ENCODE peak calls at places on chromosome 13, in six cellular contexts. B is RWPE1; P is activated CD4-positive, alpha-beta T cell treated with anti-CD3 and anti-CD28 coated beads, Interleukin-2, amount 50 U/mL, for 24 hours; Q is T-helper 1 cell; U is SK-N-SH; D is cardiac muscle cell. C is an unnamed sample.

GRCh38 chr13:43023244-43023931 is at the start of gene DNAJC15:
- DNase-seq in B (no peak), P (peak), Q (peak), U (peak), D (no peak), C (peak)

GRCh38 chr13:46571189-46571901 is 18.4 kb downstream of the LRCH1 start:
- DNase-seq in B (no peak), P (no peak), Q (peak), U (no peak), D (no peak), C (no peak)

GRCh38 chr13:33537691-33538090 is 252.1 kb upstream of the STARD13 start:
- DNase-seq in B (no peak), P (no peak), Q (no peak), U (no peak), D (no peak), C (no peak)

GRCh38 chr13:20403826-20404225 is 121.8 kb downstream of the CRYL1 start:
- DNase-seq in B (no peak), P (no peak), Q (no peak), U (no peak), D (no peak), C (no peak)

GRCh38 chr13:42219051-42219450 is 52.9 kb upstream of the AKAP11 start:
- DNase-seq in B (no peak), P (no peak), Q (no peak), U (no peak), D (no peak), C (no peak)

GRCh38 chr13:98959775-98960325 is 18.0 kb downstream of the DOCK9 start:
- DNase-seq in B (no peak), P (no peak), Q (no peak), U (no peak), D (no peak), C (no peak)

GRCh38 chr13:20206836-20207235 is 14.1 kb upstream of the GJB2 start:
- DNase-seq in B (no peak), P (no peak), Q (no peak), U (no peak), D (no peak), C (no peak)

GRCh38 chr13:39306639-39307589 is 268.7 kb downstream of the NHLRC3 start:
- DNase-seq in B (no peak), P (peak), Q (peak), U (no peak), D (no peak), C (no peak)

GRCh38 chr13:69264362-69265334 is 843.0 kb upstream of the ATXN8OS start:
- DNase-seq in B (no peak), P (no peak), Q (no peak), U (no peak), D (no peak), C (no peak)

GRCh38 chr13:27183561-27184147 is 12.0 kb upstream of the USP12 start:
- DNase-seq in B (no peak), P (no peak), Q (no peak), U (no peak), D (no peak), C (no peak)

GRCh38 chr13:23547000-23547590 is 23.1 kb upstream of the TNFRSF19 start:
- DNase-seq in B (no peak), P (no peak), Q (no peak), U (no peak), D (no peak), C (no peak)

GRCh38 chr13:52016296-52016695 is 4.1 kb downstream of the ALG11 start:
- DNase-seq in B (no peak), P (no peak), Q (no peak), U (no peak), D (no peak), C (no peak)

GRCh38 chr13:39516140-39516539 is 86.9 kb downstream of the LHFPL6 start:
- DNase-seq in B (no peak), P (no peak), Q (no peak), U (peak), D (no peak), C (no peak)

GRCh38 chr13:26786651-26787295 is 26.2 kb upstream of the GPR12 start:
- DNase-seq in B (no peak), P (no peak), Q (no peak), U (no peak), D (no peak), C (no peak)

GRCh38 chr13:50410921-50411712 is 395.9 kb downstream of the KCNRG start:
- DNase-seq in B (peak), P (no peak), Q (no peak), U (no peak), D (peak), C (no peak)

GRCh38 chr13:113638806-113639205 is 19.2 kb downstream of the ATP4B start:
- DNase-seq in B (no peak), P (no peak), Q (no peak), U (no peak), D (no peak), C (no peak)

GRCh38 chr13:74128171-74128767 is 5.9 kb downstream of the KLF12 start:
- DNase-seq in B (no peak), P (no peak), Q (no peak), U (no peak), D (peak), C (no peak)

GRCh38 chr13:32638739-32639138 is 52.5 kb downstream of the PDS5B start:
- DNase-seq in B (no peak), P (no peak), Q (no peak), U (no peak), D (no peak), C (no peak)

GRCh38 chr13:36965767-36966166 is 33.4 kb downstream of the ALG5 start:
- DNase-seq in B (peak), P (no peak), Q (peak), U (no peak), D (no peak), C (no peak)

GRCh38 chr13:75550159-75550567 is 572 bp downstream of the UCHL3 start:
- DNase-seq in B (peak), P (peak), Q (peak), U (peak), D (peak), C (no peak)

GRCh38 chr13:48318714-48319457 is 15.3 kb downstream of the RB1 start:
- DNase-seq in B (no peak), P (no peak), Q (no peak), U (no peak), D (no peak), C (no peak)

GRCh38 chr13:113349050-113349449 is 14.9 kb downstream of the GRTP1 start:
- DNase-seq in B (no peak), P (no peak), Q (no peak), U (no peak), D (no peak), C (no peak)

GRCh38 chr13:39684531-39685137 is 29.2 kb downstream of the COG6 start:
- DNase-seq in B (peak), P (no peak), Q (peak), U (peak), D (peak), C (no peak)

GRCh38 chr13:105442941-105443340 is 1092.5 kb downstream of the EFNB2 start:
- DNase-seq in B (peak), P (no peak), Q (no peak), U (no peak), D (no peak), C (no peak)

GRCh38 chr13:98039261-98039660 is 85.8 kb downstream of the IPO5 start:
- DNase-seq in B (no peak), P (no peak), Q (no peak), U (no peak), D (no peak), C (no peak)

GRCh38 chr13:67549331-67549730 is 319.2 kb upstream of the PCDH9 start:
- DNase-seq in B (no peak), P (no peak), Q (no peak), U (no peak), D (no peak), C (no peak)

GRCh38 chr13:90835826-90836225 is 511.7 kb upstream of the MIR17HG start:
- DNase-seq in B (no peak), P (no peak), Q (no peak), U (no peak), D (no peak), C (no peak)

GRCh38 chr13:78875792-78876580 is 217.0 kb upstream of the OBI1 start:
- DNase-seq in B (no peak), P (no peak), Q (no peak), U (no peak), D (no peak), C (peak)

GRCh38 chr13:41812851-41813250 is 148.1 kb downstream of the VWA8 start:
- DNase-seq in B (no peak), P (no peak), Q (peak), U (no peak), D (no peak), C (no peak)

GRCh38 chr13:73835138-73835721 is 299.0 kb downstream of the KLF12 start:
- DNase-seq in B (peak), P (no peak), Q (peak), U (peak), D (peak), C (peak)

GRCh38 chr13:29165840-29166239 is 345.7 kb downstream of the MTUS2 start:
- DNase-seq in B (no peak), P (no peak), Q (no peak), U (no peak), D (no peak), C (no peak)

GRCh38 chr13:24338721-24339120 is 29.3 kb downstream of the C1QTNF9 start:
- DNase-seq in B (no peak), P (no peak), Q (no peak), U (no peak), D (no peak), C (no peak)

GRCh38 chr13:76886005-76886291 is 257 bp downstream of the KCTD12 start:
- DNase-seq in B (no peak), P (no peak), Q (no peak), U (no peak), D (no peak), C (no peak)

GRCh38 chr13:45721203-45721731 is 19.1 kb downstream of the CBY2 start:
- DNase-seq in B (no peak), P (no peak), Q (no peak), U (no peak), D (no peak), C (no peak)

GRCh38 chr13:20714563-20715339 is 11.3 kb downstream of the IL17D start:
- DNase-seq in B (no peak), P (no peak), Q (no peak), U (no peak), D (no peak), C (no peak)

GRCh38 chr13:97855570-97855970 is 97.9 kb upstream of the IPO5 start:
- DNase-seq in B (peak), P (peak), Q (peak), U (peak), D (peak), C (peak)